ENCODE peak calls at places on chromosomes 2 and 18, in five cellular contexts. X is GM23248, G is hepatocyte, M is OCI-LY7, P is PC-3. R is an unnamed sample.

GRCh38 chr2:144326845-144327244 is 193.1 kb downstream of the ZEB2 start:
- DNase-seq in G (no peak), X (no peak), P (peak; percentile 25), M (no peak), R (no peak)

GRCh38 chr2:70743677-70744076 is 24.3 kb downstream of the ADD2 start:
- DNase-seq in P (no peak), G (no peak), X (no peak), M (no peak), R (no peak)

GRCh38 chr2:195304310-195304709 is 352.7 kb upstream of the SLC39A10 start:
- DNase-seq in G (peak; percentile 7), P (peak; percentile 45), M (peak; percentile 32), X (peak; percentile 7), R (peak; percentile 48)

GRCh38 chr2:241689306-241689705 is 2.7 kb upstream of the DTYMK start:
- DNase-seq in X (no peak), M (no peak), P (no peak), G (no peak), R (no peak)

GRCh38 chr2:238336151-238336550 is 15.8 kb downstream of the TRAF3IP1 start:
- DNase-seq in P (no peak), X (no peak), G (no peak), M (no peak), R (no peak)

GRCh38 chr2:68290825-68291224 is 28.9 kb downstream of the CNRIP1 start:
- DNase-seq in M (no peak), X (no peak), G (no peak), P (no peak), R (no peak)

GRCh38 chr2:213934560-213934959 is 476.3 kb upstream of the VWC2L start:
- DNase-seq in G (peak; percentile 11), X (peak; percentile 28), M (peak; percentile 54), P (peak; percentile 62), R (peak; percentile 18)

GRCh38 chr2:234544659-234545611 is 48.1 kb upstream of the ARL4C start:
- DNase-seq in X (peak; percentile 76), P (peak; percentile 78), G (peak; percentile 88), M (peak; percentile 75), R (peak; percentile 86)

GRCh38 chr2:74843371-74844298 is 9.7 kb downstream of the HK2 start:
- DNase-seq in X (peak; percentile 87), M (peak; percentile 39), G (peak; percentile 76), P (peak; percentile 82), R (no peak)

GRCh38 chr2:7375901-7376300 is 458.7 kb downstream of the RNF144A start:
- DNase-seq in P (no peak), X (no peak), M (no peak), G (no peak), R (no peak)

GRCh38 chr18:54119524-54120019 is 104.9 kb downstream of the MBD2 start:
- DNase-seq in G (peak; percentile 76), P (peak; percentile 79), M (peak; percentile 60), X (peak; percentile 75), R (peak; percentile 73)

GRCh38 chr2:121038831-121039230 is 246.2 kb downstream of the TFCP2L1 start:
- DNase-seq in X (peak; percentile 42), P (peak; percentile 76), M (no peak), G (no peak), R (no peak)

GRCh38 chr2:200353125-200353524 is 46.6 kb downstream of the SPATS2L start:
- DNase-seq in P (no peak), X (no peak), M (no peak), G (no peak), R (no peak)

GRCh38 chr2:223459328-223459939 is 142.7 kb downstream of the SCG2 start:
- DNase-seq in G (peak; percentile 41), X (peak; percentile 55), M (peak; percentile 37), P (peak; percentile 62), R (peak; percentile 36)

GRCh38 chr2:48332286-48332685 is 197.7 kb upstream of the STON1 start:
- DNase-seq in G (no peak), M (peak; percentile 56), P (no peak), X (peak; percentile 53), R (no peak)
- TF ChIP-seq EZH2phosphoT487 in G (no peak), M (no peak), P (no peak), X (no peak), R (no peak)

GRCh38 chr2:31108887-31109286 is 29.4 kb downstream of the GALNT14 start:
- DNase-seq in G (no peak), X (no peak), P (no peak), M (no peak), R (no peak)
- H4K20me1 ChIP-seq in G (no peaks in the 10 kb centered on the region), X (no peaks in the 10 kb centered on the region), P (no peaks in the 10 kb centered on the region), M (no peaks in the 10 kb centered on the region), R (no peaks in the 10 kb centered on the region)

GRCh38 chr2:173715483-173715882 is 249.7 kb downstream of the SP3 start:
- DNase-seq in M (no peak), P (peak; percentile 73), G (no peak), X (no peak), R (no peak)
- TF ChIP-seq EZH2phosphoT487 in M (no peak), P (no peak), G (no peak), X (no peak), R (no peak)

DNA sequence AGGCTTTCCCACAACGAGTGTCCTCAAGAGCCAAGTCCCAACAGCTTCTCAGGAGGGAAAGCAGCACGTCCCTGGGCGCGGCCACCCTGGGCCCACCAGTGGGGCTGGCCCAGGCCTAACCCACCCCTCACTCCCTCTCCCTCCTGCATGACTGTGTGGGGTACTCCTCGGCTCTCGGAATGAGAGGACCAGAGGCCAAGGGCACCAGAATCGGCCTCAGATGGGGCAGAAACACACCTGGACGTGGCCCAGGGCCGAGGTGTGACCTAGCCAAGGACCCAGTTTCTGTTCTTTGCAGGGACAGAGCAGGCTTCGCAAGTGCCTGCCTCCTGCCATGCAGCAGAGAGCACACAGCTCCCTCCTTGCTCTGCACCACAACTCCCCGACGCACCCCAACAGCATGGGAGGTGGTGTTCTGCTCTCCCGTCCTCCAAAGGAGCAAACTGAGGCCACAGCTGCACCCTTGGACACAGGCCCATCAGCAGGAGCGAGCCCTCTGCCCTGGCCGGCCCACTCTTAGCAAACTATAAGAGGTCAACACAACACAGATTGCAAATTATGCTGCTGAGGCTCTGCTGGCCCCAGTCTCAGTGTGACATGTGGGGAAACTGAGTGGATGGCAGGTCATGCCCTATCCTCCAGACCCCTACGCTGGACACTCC is 19.7 kb downstream of the HS6ST1 start:
- DNase-seq in X (no peak), M (no peak), P (no peak), G (no peak), R (no peak)
- H4K20me1 ChIP-seq in X (no peaks in the 10 kb centered on the region), M (peaks cover 2% of the 10 kb centered on the region), P (no peaks in the 10 kb centered on the region), G (peaks cover 61% of the 10 kb centered on the region), R (peaks cover 100% of the 10 kb centered on the region)